ENCODE peak calls at places on chromosomes 11 and 22, in four cellular contexts. E is T-helper 2 cell, M is NCI-H82, Y is anterior cingulate cortex. U is an unnamed sample.

GRCh38 chr11:14357843-14358728 is 897 bp downstream of the RRAS2 start:
- DNase-seq in M (peak; percentile 54), Y (no peak), E (peak; percentile 5), U (no peak)

GRCh38 chr22:37090920-37091688 is 18.4 kb downstream of the TMPRSS6 start:
- DNase-seq in E (no peak), M (no peak), Y (no peak), U (no peak)

GRCh38 chr11:132588366-132588765 is 943.9 kb downstream of the OPCML start:
- DNase-seq in M (no peak), E (no peak), Y (no peak), U (no peak)

GRCh38 chr11:1217151-1217550 is 5.7 kb upstream of the MUC5B start:
- DNase-seq in M (no peak), Y (no peak), E (no peak), U (no peak)

GRCh38 chr11:18566406-18566805 is 22.1 kb downstream of the UEVLD start:
- DNase-seq in E (no peak), M (no peak), Y (no peak), U (no peak)

GRCh38 chr11:118056806-118057205 is 20.1 kb upstream of the TMPRSS4 start:
- DNase-seq in E (no peak), Y (no peak), M (no peak), U (no peak)

GRCh38 chr11:86396403-86396802 is 21.7 kb downstream of the CCDC81 start:
- DNase-seq in Y (no peak), E (no peak), M (no peak), U (no peak)

GRCh38 chr22:28077166-28077565 is 158.1 kb upstream of the PITPNB start:
- DNase-seq in M (no peak), E (no peak), Y (no peak), U (no peak)

GRCh38 chr11:123159146-123159857 is 35.7 kb downstream of the CLMP start:
- DNase-seq in Y (no peak), E (no peak), M (no peak), U (no peak)

GRCh38 chr11:13009476-13009920 is 382 bp downstream of the RASSF10 start:
- DNase-seq in Y (no peak), M (no peak), E (no peak), U (no peak)

GRCh38 chr11:86143429-86144030 is 74.6 kb upstream of the PICALM start:
- DNase-seq in E (no peak), Y (no peak), M (no peak), U (no peak)